ENCODE peak calls at places on chromosomes 7 and 10, in five cellular contexts. V is GM12864, S is AG09309, N is RWPE1, C is neural crest cell. O is an unnamed sample.

GRCh38 chr7:144006029-144006428 is 5.9 kb downstream of the OR6B1 start:
- DNase-seq in V (no peak), N (no peak), C (no peak), S (no peak), O (no peak)

GRCh38 chr7:51045319-51046102 is 262.8 kb upstream of the GRB10 start:
- DNase-seq in C (no peak), N (peak), S (peak), V (no peak), O (no peak)

GRCh38 chr7:134831862-134832261 is 52.4 kb downstream of the CALD1 start:
- DNase-seq in S (no peak), N (no peak), V (no peak), C (no peak), O (no peak)

GRCh38 chr10:132662186-132662920 is 123.6 kb downstream of the NKX6-2 start:
- DNase-seq in N (no peak), S (no peak), C (no peak), V (no peak), O (no peak)

GRCh38 chr7:151351027-151351426 is 9.4 kb downstream of the NUB1 start:
- DNase-seq in V (no peak), C (peak), N (no peak), S (no peak), O (no peak)

GRCh38 chr7:69696686-69697685 is 98.7 kb downstream of the AUTS2 start:
- DNase-seq in N (no peak), C (no peak), V (no peak), S (no peak), O (no peak)

GRCh38 chr10:5812283-5813090 is 747 bp downstream of the GDI2 start:
- DNase-seq in C (peak), V (no peak), N (peak), S (no peak), O (peak)

GRCh38 chr7:51705701-51706100 is 389.1 kb upstream of the COBL start:
- DNase-seq in N (no peak), C (no peak), S (no peak), V (no peak), O (no peak)

GRCh38 chr10:103576862-103577261 is 83.4 kb downstream of the NEURL1 start:
- DNase-seq in C (no peak), N (no peak), V (no peak), S (no peak), O (no peak)

GRCh38 chr10:101273736-101274135 is 44.5 kb upstream of the LBX1 start:
- DNase-seq in S (no peak), C (no peak), V (no peak), N (no peak), O (no peak)

GRCh38 chr10:7592627-7593026 is 74.1 kb downstream of the ITIH5 start:
- DNase-seq in C (no peak), S (no peak), V (no peak), N (no peak), O (no peak)

GRCh38 chr7:121954803-121955202 is 81.8 kb downstream of the PTPRZ1 start:
- DNase-seq in V (no peak), N (peak), S (peak), C (no peak), O (no peak)

GRCh38 chr7:117830422-117830954 is 42.8 kb downstream of the CTTNBP2 start:
- DNase-seq in V (no peak), N (no peak), C (no peak), S (no peak), O (no peak)

GRCh38 chr10:73043766-73044377 is 52.8 kb downstream of the P4HA1 start:
- DNase-seq in S (no peak), V (no peak), C (no peak), N (no peak), O (no peak)

GRCh38 chr10:132984008-132984295 is 41.6 kb upstream of the CFAP46 start:
- DNase-seq in N (no peak), V (no peak), S (no peak), C (no peak), O (no peak)

GRCh38 chr7:119545118-119545517 is 727.9 kb upstream of the KCND2 start:
- DNase-seq in V (no peak), C (no peak), S (no peak), N (peak), O (no peak)

GRCh38 chr7:70566659-70567058 is 565.3 kb upstream of the GALNT17 start:
- DNase-seq in S (no peak), N (no peak), C (no peak), V (no peak), O (no peak)

GRCh38 chr7:28272461-28272877 is 91.9 kb upstream of the JAZF1 start:
- DNase-seq in N (peak), C (peak), V (no peak), S (peak), O (peak)

GRCh38 chr10:111356571-111356970 is 279.7 kb downstream of the ADRA2A start:
- DNase-seq in V (no peak), N (no peak), C (no peak), S (no peak), O (no peak)

GRCh38 chr10:8410506-8410905 is 356.0 kb downstream of the GATA3 start:
- DNase-seq in V (no peak), N (no peak), S (no peak), C (no peak), O (no peak)

GRCh38 chr7:69664433-69664832 is 66.2 kb downstream of the AUTS2 start:
- DNase-seq in V (no peak), N (no peak), S (no peak), C (no peak), O (no peak)

GRCh38 chr10:33249659-33250058 is 84.8 kb downstream of the NRP1 start:
- DNase-seq in C (no peak), N (no peak), S (no peak), V (no peak), O (no peak)

GRCh38 chr10:88415533-88416130 is 167.5 kb downstream of the RNLS start:
- DNase-seq in N (no peak), V (no peak), S (no peak), C (no peak), O (no peak)

GRCh38 chr10:131193923-131194322 is 117.6 kb downstream of the TCERG1L start:
- DNase-seq in C (no peak), N (no peak), S (no peak), V (no peak), O (no peak)

GRCh38 chr7:22114440-22114981 is 168.8 kb upstream of the CDCA7L start:
- DNase-seq in C (no peak), V (no peak), S (no peak), N (no peak), O (no peak)

GRCh38 chr10:75967491-75967890 is 536.1 kb downstream of the LRMDA start:
- DNase-seq in V (no peak), S (no peak), N (no peak), C (peak), O (no peak)

GRCh38 chr7:17474724-17475344 is 176.4 kb downstream of the AHR start:
- DNase-seq in N (no peak), C (no peak), V (no peak), S (no peak), O (no peak)
- TF ChIP-seq CTCF in N (no peak), C (peak), V (peak), S (no peak), O (no peak)

DNA sequence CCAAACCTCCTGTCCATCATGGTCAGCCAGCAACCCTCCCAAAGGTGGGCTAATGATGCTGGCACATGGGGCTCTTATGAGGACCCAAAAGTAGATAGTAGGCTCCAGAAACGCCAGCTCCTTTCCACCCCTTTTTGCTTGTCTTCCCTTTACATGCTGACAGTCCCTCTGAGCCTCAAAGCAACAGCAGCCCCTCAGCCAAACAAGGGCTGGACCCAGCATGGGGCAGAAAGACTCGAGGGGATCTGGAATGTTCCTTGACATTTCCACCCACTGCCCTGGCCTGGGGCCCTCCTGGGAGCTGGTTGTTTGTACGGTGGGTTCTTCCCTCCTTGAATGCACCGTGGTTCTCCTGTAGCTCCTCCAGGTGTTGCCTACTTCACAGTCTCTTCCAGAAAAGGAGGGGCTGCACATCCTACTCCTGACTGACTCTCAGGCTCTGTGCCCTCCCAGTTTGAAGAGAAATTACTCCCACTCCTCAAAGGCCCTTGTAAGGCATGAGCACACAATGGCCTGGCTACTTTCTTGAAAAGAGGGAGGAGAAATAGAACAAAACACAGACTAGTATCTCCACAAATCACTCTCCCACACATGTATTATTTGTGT is 21.5 kb upstream of the NUDCD3 start:
- DNase-seq in C (no peak), S (no peak), V (no peak), N (no peak), O (no peak)
- TF ChIP-seq CTCF in C (no peak), S (no peak), V (no peak), N (no peak), O (no peak)

GRCh38 chr10:128263891-128264688 is 137.9 kb upstream of the MKI67 start:
- DNase-seq in V (no peak), N (peak), S (peak), C (peak), O (peak)
- TF ChIP-seq CTCF in V (peak), N (peak), S (peak), C (peak), O (peak)

GRCh38 chr10:34824870-34825269 is 9.8 kb upstream of the PARD3 start:
- DNase-seq in V (no peak), N (no peak), C (no peak), S (no peak), O (no peak)
- TF ChIP-seq CTCF in V (no peak), N (no peak), C (no peak), S (peak), O (no peak)

O was measured in GM13976.